ENCODE peak calls at places on chromosomes 16 and 17, in eight cellular contexts. H is fibroblast of lung, M is mucosa of gallbladder, Q is Right ventricle myocardium superior, T is cardiac muscle cell, N is AML-193, B is body of pancreas, R is HTR-8/SVneo. U is an unnamed sample.

GRCh38 chr17:81128774-81129173 is 36.5 kb upstream of the PVALEF start:
- DNase-seq in B (no peak), H (no peak), T (no peak), M (no peak), R (no peak), N (no peak), Q (no peak), U (no peak)

GRCh38 chr17:17809527-17810373 is 27.0 kb downstream of the SREBF1 start:
- DNase-seq in B (no peak), T (peak), R (no peak), N (no peak), H (peak), Q (peak), M (no peak), U (peak)

GRCh38 chr17:65283704-65284103 is 146.5 kb downstream of the RGS9 start:
- DNase-seq in M (no peak), R (no peak), T (no peak), B (no peak), N (no peak), H (peak), Q (no peak), U (no peak)

GRCh38 chr16:359871-360697 is 7.6 kb upstream of the AXIN1 start:
- DNase-seq in H (no peak), Q (no peak), R (no peak), M (no peak), N (no peak), T (no peak), B (no peak), U (no peak)

GRCh38 chr17:82881292-82881823 is 41.5 kb upstream of the ZNF750 start:
- DNase-seq in T (no peak), Q (peak), R (no peak), H (no peak), M (no peak), B (no peak), N (no peak), U (no peak)

GRCh38 chr17:9217151-9218067 is 196.1 kb downstream of the NTN1 start:
- DNase-seq in H (peak), T (peak), M (no peak), Q (no peak), B (no peak), N (no peak), R (peak), U (no peak)

GRCh38 chr17:29094101-29094708 is 51.3 kb downstream of the PIPOX start:
- DNase-seq in N (no peak), B (no peak), T (no peak), M (no peak), R (no peak), H (no peak), Q (no peak), U (no peak)

GRCh38 chr16:10787304-10787703 is 31.3 kb downstream of the TVP23A start:
- DNase-seq in B (no peak), M (no peak), R (no peak), N (no peak), Q (no peak), T (no peak), H (no peak), U (peak)

GRCh38 chr17:50148226-50149098 is 2.0 kb downstream of the PPP1R9B start:
- DNase-seq in M (no peak), B (peak), N (peak), T (peak), H (peak), Q (peak), R (peak), U (no peak)

GRCh38 chr17:7837375-7838290 is 3.6 kb downstream of the KDM6B start:
- DNase-seq in T (no peak), B (no peak), R (no peak), N (no peak), H (no peak), M (no peak), Q (no peak), U (peak)

GRCh38 chr16:68823401-68823800 is 19.9 kb upstream of the TANGO6 start:
- DNase-seq in B (no peak), M (no peak), Q (no peak), N (no peak), H (peak), T (peak), R (peak), U (no peak)

GRCh38 chr17:31595076-31595475 is 203.6 kb downstream of the RAB11FIP4 start:
- DNase-seq in T (no peak), R (no peak), M (no peak), H (peak), N (no peak), B (no peak), Q (no peak), U (no peak)

GRCh38 chr17:19305261-19305660 is 57.3 kb downstream of the B9D1 start:
- DNase-seq in Q (no peak), T (no peak), H (no peak), M (no peak), R (no peak), B (no peak), N (no peak), U (no peak)

GRCh38 chr16:87856796-87857228 is 12.5 kb downstream of the SLC7A5 start:
- DNase-seq in M (no peak), Q (no peak), T (no peak), R (no peak), N (no peak), B (no peak), H (no peak), U (no peak)

GRCh38 chr16:24609740-24610420 is 70.5 kb downstream of the RBBP6 start:
- DNase-seq in T (peak), R (no peak), Q (peak), N (no peak), B (peak), M (peak), H (peak), U (peak)

GRCh38 chr16:27660507-27660906 is 110.6 kb downstream of the KATNIP start:
- DNase-seq in H (no peak), R (no peak), M (no peak), N (no peak), B (no peak), T (no peak), Q (no peak), U (no peak)

GRCh38 chr16:68097895-68098294 is 12.7 kb downstream of the NFATC3 start:
- DNase-seq in Q (no peak), B (no peak), T (no peak), H (no peak), M (no peak), R (no peak), N (no peak), U (no peak)